ENCODE peak calls at places on chromosomes 2 and 18, in six cellular contexts. T is activated T-cell treated with anti-CD3 and anti-CD28 coated beads, Interleukin-2, amount 50 U/mL, for 24 hours; P is brain microvascular endothelial cell; N is testis; H is AG20443; E is HEK293T. C is an unnamed sample.

GRCh38 chr18:3066391-3067079 is 53.6 kb upstream of the LPIN2 start:
- DNase-seq in T (no peak), P (no peak), N (no peak), H (no peak), E (no peak), C (no peak)

GRCh38 chr2:227462972-227463931 is 8.7 kb upstream of the AGFG1 start:
- DNase-seq in T (peak; percentile 55), P (no peak), N (no peak), H (no peak), E (no peak), C (no peak)

GRCh38 chr2:106944220-106944619 is 58.3 kb upstream of the ST6GAL2 start:
- DNase-seq in T (no peak), P (peak; percentile 70), N (no peak), H (peak; percentile 64), E (no peak), C (no peak)

GRCh38 chr18:24056506-24056905 is 42.0 kb downstream of the TTC39C start:
- DNase-seq in T (no peak), P (no peak), N (no peak), H (no peak), E (no peak), C (no peak)

GRCh38 chr18:73653836-73654235 is 493.8 kb downstream of the FBXO15 start:
- DNase-seq in T (no peak), P (no peak), N (no peak), H (no peak), E (no peak), C (no peak)

GRCh38 chr2:84905181-84906107 is at the start of gene TMSB10:
- DNase-seq in T (peak; percentile 94), P (peak; percentile 83), N (peak; percentile 92), H (peak; percentile 95), E (peak; percentile 90), C (peak; percentile 95)

GRCh38 chr2:33051586-33052385 is 105.0 kb downstream of the LTBP1 start:
- DNase-seq in T (no peak), P (peak; percentile 55), N (peak; percentile 26), H (peak; percentile 85), E (no peak), C (no peak)

GRCh38 chr18:7017013-7017412 is 100.6 kb downstream of the LAMA1 start:
- DNase-seq in T (no peak), P (no peak), N (no peak), H (no peak), E (no peak), C (no peak)

GRCh38 chr2:171553858-171554257 is 31.6 kb downstream of the CYBRD1 start:
- DNase-seq in T (no peak), P (no peak), N (peak; percentile 58), H (no peak), E (no peak), C (no peak)

GRCh38 chr2:232584238-232584637 is 33.7 kb downstream of the EIF4E2 start:
- DNase-seq in T (no peak), P (no peak), N (no peak), H (no peak), E (no peak), C (no peak)

GRCh38 chr2:207390302-207391095 is 139.3 kb upstream of the CREB1 start:
- DNase-seq in T (no peak), P (no peak), N (no peak), H (no peak), E (no peak), C (no peak)

GRCh38 chr18:2935438-2936192 is 77.3 kb downstream of the LPIN2 start:
- DNase-seq in T (no peak), P (no peak), N (no peak), H (no peak), E (no peak), C (no peak)

GRCh38 chr2:73068147-73068546 is 3.4 kb downstream of the SFXN5 start:
- DNase-seq in T (no peak), P (no peak), N (no peak), H (no peak), E (no peak), C (no peak)

GRCh38 chr2:99857867-99858444 is 284.4 kb downstream of the AFF3 start:
- DNase-seq in T (no peak), P (no peak), N (no peak), H (no peak), E (no peak), C (no peak)

GRCh38 chr2:78023356-78023755 is 501.2 kb upstream of the LRRTM4 start:
- DNase-seq in T (no peak), P (no peak), N (no peak), H (no peak), E (no peak), C (no peak)

GRCh38 chr2:33033524-33034150 is 86.9 kb downstream of the LTBP1 start:
- DNase-seq in T (no peak), P (peak; percentile 52), N (no peak), H (peak; percentile 61), E (no peak), C (no peak)

GRCh38 chr2:120424274-120424796 is 78.4 kb downstream of the INHBB start:
- DNase-seq in T (no peak), P (no peak), N (no peak), H (no peak), E (no peak), C (no peak)

GRCh38 chr2:155203187-155203586 is 504.7 kb downstream of the KCNJ3 start:
- DNase-seq in T (no peak), P (no peak), N (no peak), H (no peak), E (peak; percentile 6), C (no peak)

GRCh38 chr18:12417687-12418086 is 10.0 kb downstream of the PRELID3A start:
- DNase-seq in T (no peak), P (no peak), N (no peak), H (no peak), E (no peak), C (no peak)

GRCh38 chr18:44552706-44553105 is 128.0 kb upstream of the SETBP1 start:
- DNase-seq in T (no peak), P (no peak), N (no peak), H (no peak), E (no peak), C (no peak)

GRCh38 chr18:23761941-23762340 is 72.7 kb downstream of the LAMA3 start:
- DNase-seq in T (no peak), P (no peak), N (no peak), H (no peak), E (no peak), C (no peak)

GRCh38 chr2:236918513-236918912 is 167.2 kb upstream of the COPS8 start:
- DNase-seq in T (no peak), P (peak; percentile 10), N (no peak), H (no peak), E (no peak), C (no peak)

GRCh38 chr2:86577817-86578456 is 14.7 kb upstream of the CHMP3 start:
- DNase-seq in T (no peak), P (no peak), N (no peak), H (no peak), E (no peak), C (no peak)

GRCh38 chr2:229071292-229071976 is 199.7 kb downstream of the PID1 start:
- DNase-seq in T (no peak), P (peak; percentile 9), N (no peak), H (peak; percentile 28), E (no peak), C (no peak)

GRCh38 chr18:9629709-9630108 is 15.3 kb upstream of the PPP4R1 start:
- DNase-seq in T (no peak), P (peak; percentile 70), N (no peak), H (peak; percentile 46), E (no peak), C (no peak)

GRCh38 chr18:7157760-7158159 is 40.2 kb upstream of the LAMA1 start:
- DNase-seq in T (no peak), P (no peak), N (peak; percentile 25), H (no peak), E (no peak), C (no peak)

GRCh38 chr2:11864724-11865123 is 118.3 kb downstream of the LPIN1 start:
- DNase-seq in T (no peak), P (no peak), N (no peak), H (no peak), E (no peak), C (no peak)